ENCODE peak calls at places on chromosomes 13 and 19, in nine cellular contexts. One of them, this sample, is unnamed.

GRCh38 chr19:8484331-8484894 is 18.0 kb downstream of the PRAM1 start:
- DNase-seq in Peyer's patch: peak; percentile 39
- DNase-seq in CD4-positive, alpha-beta memory T cell: no peak
- DNase-seq in keratinocyte: no peak
- DNase-seq in heart right ventricle: peak; percentile 33
- DNase-seq in aorta: peak; percentile 81
- DNase-seq in esophagus squamous epithelium: no peak
- DNase-seq in left ventricle myocardium inferior: peak; percentile 46
- DNase-seq in mesenchymal stem cell: no peak
- DNase-seq in this sample: peak; percentile 50

GRCh38 chr13:45257638-45258338 is 56.9 kb upstream of the KCTD4 start:
- DNase-seq in Peyer's patch: no peak
- DNase-seq in CD4-positive, alpha-beta memory T cell: no peak
- DNase-seq in keratinocyte: no peak
- DNase-seq in heart right ventricle: no peak
- DNase-seq in aorta: no peak
- DNase-seq in esophagus squamous epithelium: no peak
- DNase-seq in left ventricle myocardium inferior: no peak
- DNase-seq in mesenchymal stem cell: no peak
- DNase-seq in this sample: no peak

GRCh38 chr13:94329754-94330551 is 149.5 kb downstream of the DCT start:
- DNase-seq in Peyer's patch: no peak
- DNase-seq in CD4-positive, alpha-beta memory T cell: no peak
- DNase-seq in keratinocyte: no peak
- DNase-seq in heart right ventricle: no peak
- DNase-seq in aorta: no peak
- DNase-seq in esophagus squamous epithelium: no peak
- DNase-seq in left ventricle myocardium inferior: no peak
- DNase-seq in mesenchymal stem cell: peak; percentile 94
- DNase-seq in this sample: no peak

GRCh38 chr13:103517066-103517767 is 451.0 kb upstream of the SLC10A2 start:
- DNase-seq in Peyer's patch: no peak
- DNase-seq in CD4-positive, alpha-beta memory T cell: no peak
- DNase-seq in keratinocyte: no peak
- DNase-seq in heart right ventricle: no peak
- DNase-seq in aorta: no peak
- DNase-seq in esophagus squamous epithelium: no peak
- DNase-seq in left ventricle myocardium inferior: no peak
- DNase-seq in mesenchymal stem cell: no peak
- DNase-seq in this sample: no peak

GRCh38 chr19:50214699-50215543 is 11.5 kb downstream of the MYH14 start:
- DNase-seq in Peyer's patch: peak; percentile 79
- DNase-seq in CD4-positive, alpha-beta memory T cell: no peak
- DNase-seq in keratinocyte: no peak
- DNase-seq in heart right ventricle: no peak
- DNase-seq in aorta: peak; percentile 24
- DNase-seq in esophagus squamous epithelium: no peak
- DNase-seq in left ventricle myocardium inferior: no peak
- DNase-seq in mesenchymal stem cell: no peak
- DNase-seq in this sample: peak; percentile 76

GRCh38 chr13:19618925-19619324 is 14.5 kb upstream of the MPHOSPH8 start:
- DNase-seq in Peyer's patch: no peak
- DNase-seq in CD4-positive, alpha-beta memory T cell: no peak
- DNase-seq in keratinocyte: no peak
- DNase-seq in heart right ventricle: no peak
- DNase-seq in aorta: no peak
- DNase-seq in esophagus squamous epithelium: no peak
- DNase-seq in left ventricle myocardium inferior: no peak
- DNase-seq in mesenchymal stem cell: peak; percentile 36
- DNase-seq in this sample: no peak

GRCh38 chr13:39942901-39943273 is 287.4 kb downstream of the COG6 start:
- DNase-seq in Peyer's patch: peak; percentile 63
- DNase-seq in CD4-positive, alpha-beta memory T cell: peak; percentile 63
- DNase-seq in keratinocyte: peak; percentile 28
- DNase-seq in heart right ventricle: peak; percentile 62
- DNase-seq in aorta: peak; percentile 72
- DNase-seq in esophagus squamous epithelium: no peak
- DNase-seq in left ventricle myocardium inferior: peak; percentile 46
- DNase-seq in mesenchymal stem cell: peak; percentile 83
- DNase-seq in this sample: peak; percentile 83

GRCh38 chr13:100825551-100825950 is 151.0 kb upstream of the TMTC4 start:
- DNase-seq in Peyer's patch: no peak
- DNase-seq in CD4-positive, alpha-beta memory T cell: no peak
- DNase-seq in keratinocyte: no peak
- DNase-seq in heart right ventricle: no peak
- DNase-seq in aorta: no peak
- DNase-seq in esophagus squamous epithelium: no peak
- DNase-seq in left ventricle myocardium inferior: no peak
- DNase-seq in mesenchymal stem cell: no peak
- DNase-seq in this sample: no peak

GRCh38 chr13:59112375-59112774 is 1051.4 kb downstream of the DIAPH3 start:
- DNase-seq in Peyer's patch: no peak
- DNase-seq in CD4-positive, alpha-beta memory T cell: no peak
- DNase-seq in keratinocyte: no peak
- DNase-seq in heart right ventricle: peak; percentile 26
- DNase-seq in aorta: no peak
- DNase-seq in esophagus squamous epithelium: no peak
- DNase-seq in left ventricle myocardium inferior: no peak
- DNase-seq in mesenchymal stem cell: peak; percentile 97
- DNase-seq in this sample: no peak

GRCh38 chr19:676343-677105 is at the start of gene FSTL3:
- DNase-seq in Peyer's patch: no peak
- DNase-seq in CD4-positive, alpha-beta memory T cell: no peak
- DNase-seq in keratinocyte: no peak
- DNase-seq in heart right ventricle: no peak
- DNase-seq in aorta: no peak
- DNase-seq in esophagus squamous epithelium: no peak
- DNase-seq in left ventricle myocardium inferior: no peak
- DNase-seq in mesenchymal stem cell: peak; percentile 27
- DNase-seq in this sample: no peak

DNA sequence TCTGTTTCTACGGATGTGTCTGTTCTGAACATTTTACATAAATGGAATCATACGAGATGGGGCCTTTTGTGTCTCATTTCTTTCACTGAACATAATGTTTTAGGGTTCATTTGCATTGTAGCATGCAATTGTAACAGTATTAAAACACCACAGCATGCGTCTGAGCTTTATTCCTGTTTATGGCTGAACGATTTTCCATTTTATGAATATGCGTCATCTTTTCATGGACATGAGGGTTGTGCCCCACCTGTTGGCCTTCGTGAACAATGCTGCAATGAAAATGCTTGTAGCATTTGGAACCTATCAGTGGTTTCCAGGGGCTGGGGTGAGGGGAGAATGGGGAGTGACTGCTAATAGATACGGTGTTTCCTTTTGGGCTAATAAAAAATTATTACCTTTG is 5.1 kb downstream of the OR10H1 start:
- DNase-seq in Peyer's patch: no peak
- DNase-seq in CD4-positive, alpha-beta memory T cell: no peak
- DNase-seq in keratinocyte: no peak
- DNase-seq in heart right ventricle: peak; percentile 7
- DNase-seq in aorta: no peak
- DNase-seq in esophagus squamous epithelium: no peak
- DNase-seq in left ventricle myocardium inferior: no peak
- DNase-seq in mesenchymal stem cell: no peak
- DNase-seq in this sample: no peak
- H3K4me3 ChIP-seq in Peyer's patch: no peak overlapping the region
- H3K4me3 ChIP-seq in CD4-positive, alpha-beta memory T cell: no peak overlapping the region
- H3K4me3 ChIP-seq in keratinocyte: no peak overlapping the region
- H3K4me3 ChIP-seq in heart right ventricle: no peak overlapping the region
- H3K4me3 ChIP-seq in aorta: no peak overlapping the region
- H3K4me3 ChIP-seq in esophagus squamous epithelium: peak overlapping the region; percentile 14
- H3K4me3 ChIP-seq in left ventricle myocardium inferior: no peak overlapping the region
- H3K4me3 ChIP-seq in mesenchymal stem cell: no peak overlapping the region
- H3K4me3 ChIP-seq in this sample: no peak overlapping the region

GRCh38 chr19:46299004-46299509 is 2.2 kb downstream of the HIF3A start:
- DNase-seq in Peyer's patch: peak; percentile 99
- DNase-seq in CD4-positive, alpha-beta memory T cell: no peak
- DNase-seq in keratinocyte: peak; percentile 25
- DNase-seq in heart right ventricle: peak; percentile 97
- DNase-seq in aorta: peak; percentile 94
- DNase-seq in esophagus squamous epithelium: no peak
- DNase-seq in left ventricle myocardium inferior: peak; percentile 98
- DNase-seq in mesenchymal stem cell: peak; percentile 92
- DNase-seq in this sample: peak; percentile 98
- H3K4me1 ChIP-seq in Peyer's patch: peaks cover 65% of the 10 kb centered on the region
- H3K4me1 ChIP-seq in CD4-positive, alpha-beta memory T cell: no peaks in the 10 kb centered on the region
- H3K4me1 ChIP-seq in keratinocyte: peaks cover 8% of the 10 kb centered on the region
- H3K4me1 ChIP-seq in heart right ventricle: peaks cover 50% of the 10 kb centered on the region
- H3K4me1 ChIP-seq in aorta: no peaks in the 10 kb centered on the region
- H3K4me1 ChIP-seq in esophagus squamous epithelium: peaks cover 54% of the 10 kb centered on the region
- H3K4me1 ChIP-seq in left ventricle myocardium inferior: peaks cover 69% of the 10 kb centered on the region
- H3K4me1 ChIP-seq in mesenchymal stem cell: peaks cover 46% of the 10 kb centered on the region
- H3K4me1 ChIP-seq in this sample: peaks cover 6% of the 10 kb centered on the region

GRCh38 chr19:43858174-43858573 is 31.1 kb downstream of the ZNF283 start:
- DNase-seq in Peyer's patch: no peak
- DNase-seq in CD4-positive, alpha-beta memory T cell: no peak
- DNase-seq in keratinocyte: no peak
- DNase-seq in heart right ventricle: no peak
- DNase-seq in aorta: no peak
- DNase-seq in esophagus squamous epithelium: no peak
- DNase-seq in left ventricle myocardium inferior: no peak
- DNase-seq in mesenchymal stem cell: no peak
- DNase-seq in this sample: no peak
- H3K9me3 ChIP-seq in Peyer's patch: peaks cover 16% of the 10 kb centered on the region
- H3K9me3 ChIP-seq in CD4-positive, alpha-beta memory T cell: peaks cover 29% of the 10 kb centered on the region
- H3K9me3 ChIP-seq in keratinocyte: peaks cover 8% of the 10 kb centered on the region
- H3K9me3 ChIP-seq in heart right ventricle: peaks cover 11% of the 10 kb centered on the region
- H3K9me3 ChIP-seq in aorta: peaks cover 15% of the 10 kb centered on the region
- H3K9me3 ChIP-seq in esophagus squamous epithelium: peaks cover 91% of the 10 kb centered on the region
- H3K9me3 ChIP-seq in left ventricle myocardium inferior: peaks cover 100% of the 10 kb centered on the region
- H3K9me3 ChIP-seq in mesenchymal stem cell: peaks cover 95% of the 10 kb centered on the region
- H3K9me3 ChIP-seq in this sample: peaks cover 2% of the 10 kb centered on the region

DNA sequence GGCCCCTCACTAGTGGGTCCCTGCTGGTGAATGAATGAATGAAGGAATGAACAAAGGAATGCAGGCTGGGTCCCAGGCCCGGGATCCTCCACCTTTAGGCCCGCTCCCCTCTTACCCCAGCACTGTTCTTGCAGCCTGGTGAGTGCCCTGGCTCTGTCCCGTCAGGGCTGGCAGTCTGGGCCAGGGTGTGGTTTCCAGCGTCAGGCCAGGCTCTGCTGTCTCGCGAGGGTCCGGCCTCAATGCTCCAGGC is 317 bp downstream of the LYL1 start:
- DNase-seq in Peyer's patch: no peak
- DNase-seq in CD4-positive, alpha-beta memory T cell: no peak
- DNase-seq in keratinocyte: no peak
- DNase-seq in heart right ventricle: no peak
- DNase-seq in aorta: peak; percentile 86
- DNase-seq in esophagus squamous epithelium: no peak
- DNase-seq in left ventricle myocardium inferior: no peak
- DNase-seq in mesenchymal stem cell: peak; percentile 43
- DNase-seq in this sample: no peak
- H3K4me3 ChIP-seq in Peyer's patch: peak overlapping the region; percentile 47
- H3K4me3 ChIP-seq in CD4-positive, alpha-beta memory T cell: peak overlapping the region; percentile 73
- H3K4me3 ChIP-seq in keratinocyte: no peak overlapping the region
- H3K4me3 ChIP-seq in heart right ventricle: peak overlapping the region; percentile 61
- H3K4me3 ChIP-seq in aorta: no peak overlapping the region
- H3K4me3 ChIP-seq in esophagus squamous epithelium: peak overlapping the region; percentile 65
- H3K4me3 ChIP-seq in left ventricle myocardium inferior: peak overlapping the region; percentile 70
- H3K4me3 ChIP-seq in mesenchymal stem cell: peak overlapping the region; percentile 57
- H3K4me3 ChIP-seq in this sample: peak overlapping the region; percentile 37

GRCh38 chr19:46392252-46392801 is 21.0 kb downstream of the CCDC8 start:
- DNase-seq in Peyer's patch: no peak
- DNase-seq in CD4-positive, alpha-beta memory T cell: no peak
- DNase-seq in keratinocyte: no peak
- DNase-seq in heart right ventricle: no peak
- DNase-seq in aorta: peak; percentile 58
- DNase-seq in esophagus squamous epithelium: no peak
- DNase-seq in left ventricle myocardium inferior: no peak
- DNase-seq in mesenchymal stem cell: peak; percentile 90
- DNase-seq in this sample: peak; percentile 65
- H3K4me1 ChIP-seq in Peyer's patch: no peaks in the 10 kb centered on the region
- H3K4me1 ChIP-seq in CD4-positive, alpha-beta memory T cell: no peaks in the 10 kb centered on the region
- H3K4me1 ChIP-seq in keratinocyte: no peaks in the 10 kb centered on the region
- H3K4me1 ChIP-seq in heart right ventricle: no peaks in the 10 kb centered on the region
- H3K4me1 ChIP-seq in aorta: no peaks in the 10 kb centered on the region
- H3K4me1 ChIP-seq in esophagus squamous epithelium: peaks cover 3% of the 10 kb centered on the region
- H3K4me1 ChIP-seq in left ventricle myocardium inferior: no peaks in the 10 kb centered on the region
- H3K4me1 ChIP-seq in mesenchymal stem cell: peaks cover 10% of the 10 kb centered on the region
- H3K4me1 ChIP-seq in this sample: no peaks in the 10 kb centered on the region

DNA sequence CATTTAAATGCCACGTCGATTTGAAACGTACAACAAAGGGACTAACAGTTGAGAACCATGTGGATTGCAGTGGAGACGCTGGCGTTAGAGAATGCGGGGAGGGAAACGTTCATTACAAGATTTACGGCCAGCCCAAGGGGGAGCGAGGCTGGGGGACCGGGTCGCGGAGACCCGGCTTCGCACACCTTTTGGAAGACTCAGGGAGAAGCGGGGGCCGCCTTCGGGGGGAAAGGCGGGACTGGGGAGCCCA is 20.8 kb upstream of the OR10H1 start:
- DNase-seq in Peyer's patch: no peak
- DNase-seq in CD4-positive, alpha-beta memory T cell: no peak
- DNase-seq in keratinocyte: no peak
- DNase-seq in heart right ventricle: no peak
- DNase-seq in aorta: no peak
- DNase-seq in esophagus squamous epithelium: no peak
- DNase-seq in left ventricle myocardium inferior: no peak
- DNase-seq in mesenchymal stem cell: no peak
- DNase-seq in this sample: no peak
- H3K9me3 ChIP-seq in Peyer's patch: no peaks in the 10 kb centered on the region
- H3K9me3 ChIP-seq in CD4-positive, alpha-beta memory T cell: no peaks in the 10 kb centered on the region
- H3K9me3 ChIP-seq in keratinocyte: no peaks in the 10 kb centered on the region
- H3K9me3 ChIP-seq in heart right ventricle: no peaks in the 10 kb centered on the region
- H3K9me3 ChIP-seq in aorta: no peaks in the 10 kb centered on the region
- H3K9me3 ChIP-seq in esophagus squamous epithelium: no peaks in the 10 kb centered on the region
- H3K9me3 ChIP-seq in left ventricle myocardium inferior: no peaks in the 10 kb centered on the region
- H3K9me3 ChIP-seq in mesenchymal stem cell: no peaks in the 10 kb centered on the region
- H3K9me3 ChIP-seq in this sample: no peaks in the 10 kb centered on the region

DNA sequence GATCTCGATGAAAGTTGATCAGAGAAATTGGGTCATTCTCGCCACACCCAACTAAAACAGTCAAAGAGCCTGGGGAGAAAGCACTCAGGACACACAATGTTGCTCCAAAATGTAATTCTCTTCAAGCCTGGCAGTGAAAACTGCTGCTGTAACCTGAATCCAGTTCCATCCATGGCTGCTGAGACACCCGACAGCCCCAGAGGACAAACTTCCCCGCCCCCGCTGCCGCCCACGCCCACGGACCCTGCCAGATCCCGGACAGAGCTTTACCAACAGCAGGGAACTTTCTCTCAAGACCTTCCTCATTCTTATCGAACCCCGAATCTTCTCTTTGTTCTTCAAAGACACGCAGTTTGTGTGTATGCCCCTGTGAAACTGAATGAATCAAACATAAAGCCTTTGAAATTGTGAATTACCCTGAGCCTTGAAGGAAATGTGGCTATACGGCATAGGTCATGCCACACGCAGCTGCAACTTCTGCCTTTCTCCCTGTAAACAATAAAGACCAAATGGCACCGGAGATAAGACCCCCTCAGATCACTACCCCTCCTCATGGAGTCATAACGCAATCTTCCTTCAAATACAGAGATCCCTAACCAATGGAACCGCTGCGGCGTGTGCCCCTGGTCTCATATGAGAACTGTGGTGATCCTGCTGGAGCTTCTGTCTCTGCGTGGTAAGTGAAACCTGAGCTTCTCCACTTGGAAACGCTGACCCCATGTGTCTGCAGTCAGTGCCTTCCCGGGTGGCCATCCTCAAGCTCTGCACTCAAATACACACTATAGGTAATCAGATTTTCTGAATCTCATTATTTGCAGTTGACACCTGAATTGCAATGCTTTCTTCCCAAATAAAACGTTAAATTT is 4.8 kb upstream of the LAMP1 start:
- DNase-seq in Peyer's patch: no peak
- DNase-seq in CD4-positive, alpha-beta memory T cell: peak; percentile 12
- DNase-seq in keratinocyte: no peak
- DNase-seq in heart right ventricle: no peak
- DNase-seq in aorta: peak; percentile 56
- DNase-seq in esophagus squamous epithelium: no peak
- DNase-seq in left ventricle myocardium inferior: peak; percentile 28
- DNase-seq in mesenchymal stem cell: peak; percentile 63
- DNase-seq in this sample: no peak
- H3K4me3 ChIP-seq in Peyer's patch: peak overlapping the region; percentile 14
- H3K4me3 ChIP-seq in CD4-positive, alpha-beta memory T cell: no peak overlapping the region
- H3K4me3 ChIP-seq in keratinocyte: no peak overlapping the region
- H3K4me3 ChIP-seq in heart right ventricle: peak overlapping the region; percentile 34
- H3K4me3 ChIP-seq in aorta: no peak overlapping the region
- H3K4me3 ChIP-seq in esophagus squamous epithelium: peak overlapping the region; percentile 56
- H3K4me3 ChIP-seq in left ventricle myocardium inferior: peak overlapping the region; percentile 49
- H3K4me3 ChIP-seq in mesenchymal stem cell: peak overlapping the region; percentile 75
- H3K4me3 ChIP-seq in this sample: no peak overlapping the region

This sample was measured in pancreas.